ENCODE peak calls at places on chromosomes 13 and 19, in four cellular contexts. One of them, this sample, is unnamed.

GRCh38 chr19:13553880-13554400 is 47.7 kb upstream of the CACNA1A start:
- DNase-seq in activated T-cell treated with anti-CD3 and anti-CD28 coated beads for 1 hour: no peak
- DNase-seq in Peyer's patch: no peak
- DNase-seq in fibroblast of lung: no peak
- DNase-seq in this sample: no peak

GRCh38 chr13:85411608-85412007 is 387.6 kb downstream of the SLITRK6 start:
- DNase-seq in fibroblast of lung: peak
- DNase-seq in activated T-cell treated with anti-CD3 and anti-CD28 coated beads for 1 hour: no peak
- DNase-seq in Peyer's patch: no peak
- DNase-seq in this sample: no peak

GRCh38 chr13:83452292-83452950 is 429.9 kb downstream of the SLITRK1 start:
- DNase-seq in activated T-cell treated with anti-CD3 and anti-CD28 coated beads for 1 hour: no peak
- DNase-seq in fibroblast of lung: no peak
- DNase-seq in Peyer's patch: peak
- DNase-seq in this sample: no peak

GRCh38 chr19:6822311-6822670 is 49.8 kb downstream of the VAV1 start:
- DNase-seq in fibroblast of lung: no peak
- DNase-seq in activated T-cell treated with anti-CD3 and anti-CD28 coated beads for 1 hour: no peak
- DNase-seq in Peyer's patch: no peak
- DNase-seq in this sample: no peak

GRCh38 chr13:30276178-30276577 is 31.2 kb downstream of the KATNAL1 start:
- DNase-seq in activated T-cell treated with anti-CD3 and anti-CD28 coated beads for 1 hour: no peak
- DNase-seq in Peyer's patch: no peak
- DNase-seq in fibroblast of lung: peak
- DNase-seq in this sample: no peak

GRCh38 chr13:34129422-34129821 is 311.5 kb downstream of the RFC3 start:
- DNase-seq in Peyer's patch: no peak
- DNase-seq in activated T-cell treated with anti-CD3 and anti-CD28 coated beads for 1 hour: no peak
- DNase-seq in fibroblast of lung: no peak
- DNase-seq in this sample: no peak

GRCh38 chr19:38679839-38680238 is 32.4 kb downstream of the ACTN4 start:
- DNase-seq in fibroblast of lung: peak
- DNase-seq in Peyer's patch: no peak
- DNase-seq in activated T-cell treated with anti-CD3 and anti-CD28 coated beads for 1 hour: no peak
- DNase-seq in this sample: no peak

GRCh38 chr19:347946-348861 is 3.6 kb upstream of the MIER2 start:
- DNase-seq in Peyer's patch: no peak
- DNase-seq in fibroblast of lung: peak
- DNase-seq in activated T-cell treated with anti-CD3 and anti-CD28 coated beads for 1 hour: no peak
- DNase-seq in this sample: no peak

GRCh38 chr13:113403255-113404104 is 39.5 kb upstream of the GRTP1 start:
- DNase-seq in activated T-cell treated with anti-CD3 and anti-CD28 coated beads for 1 hour: no peak
- DNase-seq in fibroblast of lung: no peak
- DNase-seq in Peyer's patch: peak
- DNase-seq in this sample: no peak

GRCh38 chr13:48506092-48506701 is 26.7 kb downstream of the RCBTB2 start:
- DNase-seq in Peyer's patch: no peak
- DNase-seq in activated T-cell treated with anti-CD3 and anti-CD28 coated beads for 1 hour: no peak
- DNase-seq in fibroblast of lung: no peak
- DNase-seq in this sample: no peak

GRCh38 chr13:98813993-98814392 is 61.5 kb upstream of the SLC15A1 start:
- DNase-seq in fibroblast of lung: peak
- DNase-seq in activated T-cell treated with anti-CD3 and anti-CD28 coated beads for 1 hour: no peak
- DNase-seq in Peyer's patch: no peak
- DNase-seq in this sample: no peak

GRCh38 chr19:52601025-52601973 is 31.2 kb downstream of the ZNF701 start:
- DNase-seq in Peyer's patch: peak
- DNase-seq in activated T-cell treated with anti-CD3 and anti-CD28 coated beads for 1 hour: peak
- DNase-seq in fibroblast of lung: peak
- DNase-seq in this sample: peak

GRCh38 chr13:44197791-44198770 is 175.5 kb upstream of the SERP2 start:
- DNase-seq in activated T-cell treated with anti-CD3 and anti-CD28 coated beads for 1 hour: no peak
- DNase-seq in Peyer's patch: no peak
- DNase-seq in fibroblast of lung: peak
- DNase-seq in this sample: no peak

GRCh38 chr13:37141011-37141410 is 35.5 kb upstream of the CSNK1A1L start:
- DNase-seq in fibroblast of lung: peak
- DNase-seq in Peyer's patch: no peak
- DNase-seq in activated T-cell treated with anti-CD3 and anti-CD28 coated beads for 1 hour: no peak
- DNase-seq in this sample: no peak

GRCh38 chr13:62767473-62767872 is 1351.8 kb upstream of the PCDH20 start:
- DNase-seq in Peyer's patch: no peak
- DNase-seq in fibroblast of lung: no peak
- DNase-seq in activated T-cell treated with anti-CD3 and anti-CD28 coated beads for 1 hour: no peak
- DNase-seq in this sample: no peak

GRCh38 chr13:73451120-73452029 is 392.6 kb downstream of the KLF5 start:
- DNase-seq in Peyer's patch: no peak
- DNase-seq in fibroblast of lung: no peak
- DNase-seq in activated T-cell treated with anti-CD3 and anti-CD28 coated beads for 1 hour: no peak
- DNase-seq in this sample: no peak

GRCh38 chr13:112531263-112531794 is 56.6 kb downstream of the TUBGCP3 start:
- DNase-seq in fibroblast of lung: no peak
- DNase-seq in Peyer's patch: no peak
- DNase-seq in activated T-cell treated with anti-CD3 and anti-CD28 coated beads for 1 hour: no peak
- DNase-seq in this sample: no peak

GRCh38 chr19:11420429-11420893 is 1.3 kb upstream of the RGL3 start:
- DNase-seq in activated T-cell treated with anti-CD3 and anti-CD28 coated beads for 1 hour: no peak
- DNase-seq in Peyer's patch: no peak
- DNase-seq in fibroblast of lung: no peak
- DNase-seq in this sample: no peak

GRCh38 chr13:95226051-95226450 is 75.2 kb downstream of the ABCC4 start:
- DNase-seq in Peyer's patch: no peak
- DNase-seq in activated T-cell treated with anti-CD3 and anti-CD28 coated beads for 1 hour: no peak
- DNase-seq in fibroblast of lung: no peak
- DNase-seq in this sample: no peak

GRCh38 chr13:26442541-26442940 is 114.9 kb upstream of the WASF3 start:
- DNase-seq in activated T-cell treated with anti-CD3 and anti-CD28 coated beads for 1 hour: no peak
- DNase-seq in Peyer's patch: no peak
- DNase-seq in fibroblast of lung: peak
- DNase-seq in this sample: no peak

GRCh38 chr13:44843403-44843802 is 145.9 kb downstream of the NUFIP1 start:
- DNase-seq in activated T-cell treated with anti-CD3 and anti-CD28 coated beads for 1 hour: no peak
- DNase-seq in fibroblast of lung: peak
- DNase-seq in Peyer's patch: no peak
- DNase-seq in this sample: no peak

GRCh38 chr19:5665781-5666513 is 14.4 kb downstream of the MICOS13 start:
- DNase-seq in Peyer's patch: no peak
- DNase-seq in fibroblast of lung: peak
- DNase-seq in activated T-cell treated with anti-CD3 and anti-CD28 coated beads for 1 hour: no peak
- DNase-seq in this sample: no peak

GRCh38 chr13:76837811-76838210 is 48.4 kb downstream of the KCTD12 start:
- DNase-seq in Peyer's patch: no peak
- DNase-seq in fibroblast of lung: no peak
- DNase-seq in activated T-cell treated with anti-CD3 and anti-CD28 coated beads for 1 hour: no peak
- DNase-seq in this sample: no peak

GRCh38 chr19:34555447-34555846 is 73.9 kb downstream of the WTIP start:
- DNase-seq in activated T-cell treated with anti-CD3 and anti-CD28 coated beads for 1 hour: no peak
- DNase-seq in fibroblast of lung: no peak
- DNase-seq in Peyer's patch: no peak
- DNase-seq in this sample: no peak

GRCh38 chr19:35882074-35882832 is 13.9 kb downstream of the APLP1 start:
- DNase-seq in Peyer's patch: no peak
- DNase-seq in fibroblast of lung: peak
- DNase-seq in activated T-cell treated with anti-CD3 and anti-CD28 coated beads for 1 hour: no peak
- DNase-seq in this sample: no peak

GRCh38 chr19:12872941-12873890 is 8.0 kb downstream of the DNASE2 start:
- DNase-seq in Peyer's patch: no peak
- DNase-seq in fibroblast of lung: peak
- DNase-seq in activated T-cell treated with anti-CD3 and anti-CD28 coated beads for 1 hour: no peak
- DNase-seq in this sample: peak

GRCh38 chr13:62512194-62513141 is 1096.8 kb upstream of the PCDH20 start:
- DNase-seq in fibroblast of lung: peak
- DNase-seq in activated T-cell treated with anti-CD3 and anti-CD28 coated beads for 1 hour: no peak
- DNase-seq in Peyer's patch: peak
- DNase-seq in this sample: no peak

This sample was measured in effector CD8-positive, alpha-beta T cell.